ENCODE peak calls at places on chromosomes 13 and 19, in four cellular contexts. C is AG09309, R is body of pancreas, K is stomach. S is an unnamed sample.
A peak's percentile ranks its signal among the peaks of the same experiment; 100 is the strongest.

GRCh38 chr13:114146629-114147028 is 14.2 kb upstream of the RASA3 start:
- DNase-seq in C (no peak), R (no peak), K (no peak), S (no peak)

GRCh38 chr13:74114202-74114601 is 20.0 kb downstream of the KLF12 start:
- DNase-seq in C (no peak), R (no peak), K (no peak), S (no peak)

GRCh38 chr13:45831851-45832250 is 19.7 kb downstream of the SIAH3 start:
- DNase-seq in C (no peak), R (no peak), K (no peak), S (no peak)

GRCh38 chr13:42073683-42074082 is 25.2 kb downstream of the DGKH start:
- DNase-seq in C (no peak), R (no peak), K (no peak), S (no peak)

GRCh38 chr13:51782026-51782710 is 21.8 kb downstream of the DHRS12 start:
- DNase-seq in C (no peak), R (peak; percentile 97), K (no peak), S (no peak)

GRCh38 chr13:58884810-58885209 is 1253.3 kb downstream of the PCDH17 start:
- DNase-seq in C (no peak), R (no peak), K (no peak), S (no peak)

GRCh38 chr19:2428756-2429711 is 1.6 kb upstream of the TIMM13 start:
- DNase-seq in C (no peak), R (no peak), K (no peak), S (no peak)

GRCh38 chr19:15463865-15464371 is 426 bp downstream of the RASAL3 start:
- DNase-seq in C (no peak), R (no peak), K (peak; percentile 51), S (peak; percentile 23)

GRCh38 chr19:46654621-46655152 is 6.3 kb downstream of the DACT3 start:
- DNase-seq in C (no peak), R (no peak), K (no peak), S (peak; percentile 40)

GRCh38 chr19:34479396-34479795 is 2.2 kb upstream of the WTIP start:
- DNase-seq in C (no peak), R (no peak), K (no peak), S (no peak)

GRCh38 chr19:39848392-39848791 is 2.2 kb upstream of the FBL start:
- DNase-seq in C (no peak), R (no peak), K (no peak), S (no peak)

GRCh38 chr19:39845621-39846175 is 481 bp downstream of the FBL start:
- DNase-seq in C (no peak), R (no peak), K (no peak), S (no peak)

GRCh38 chr19:39846176-39846677 is at the start of gene FBL:
- DNase-seq in C (peak; percentile 46), R (peak; percentile 96), K (peak; percentile 99), S (peak; percentile 99)

GRCh38 chr19:39847525-39847924 is 1.3 kb upstream of the FBL start:
- DNase-seq in C (no peak), R (no peak), K (no peak), S (no peak)

GRCh38 chr19:39846678-39847486 is 703 bp upstream of the FBL start:
- DNase-seq in C (no peak), R (no peak), K (no peak), S (peak; percentile 5)
- H3K4me3 ChIP-seq in C (peak overlapping the region; percentile 88), R (peak overlapping the region; percentile 93), K (peak overlapping the region; percentile 77), S (peak overlapping the region; percentile 82)

GRCh38 chr19:45616709-45617027 is 14.7 kb upstream of the GPR4 start:
- DNase-seq in C (no peak), R (no peak), K (no peak), S (no peak)

GRCh38 chr19:45621976-45622503 is 17.2 kb downstream of the EML2 start:
- DNase-seq in C (no peak), R (no peak), K (no peak), S (no peak)

GRCh38 chr19:45613926-45614725 is 12.1 kb upstream of the GPR4 start:
- DNase-seq in C (peak; percentile 85), R (peak; percentile 23), K (peak; percentile 31), S (no peak)

GRCh38 chr19:45621389-45621788 is 17.8 kb downstream of the EML2 start:
- DNase-seq in C (no peak), R (no peak), K (no peak), S (no peak)

GRCh38 chr19:45615795-45616708 is 14.0 kb upstream of the GPR4 start:
- DNase-seq in C (no peak), R (peak; percentile 96), K (peak; percentile 88), S (peak; percentile 88)
- H3K4me3 ChIP-seq in C (no peak overlapping the region), R (no peak overlapping the region), K (no peak overlapping the region), S (no peak overlapping the region)

GRCh38 chr19:58229255-58229639 is 533 bp downstream of the ZNF544 start:
- DNase-seq in C (no peak), R (no peak), K (no peak), S (peak; percentile 41)

GRCh38 chr19:58227964-58228583 is 640 bp upstream of the ZNF544 start:
- DNase-seq in C (no peak), R (peak; percentile 4), K (no peak), S (no peak)

DNA sequence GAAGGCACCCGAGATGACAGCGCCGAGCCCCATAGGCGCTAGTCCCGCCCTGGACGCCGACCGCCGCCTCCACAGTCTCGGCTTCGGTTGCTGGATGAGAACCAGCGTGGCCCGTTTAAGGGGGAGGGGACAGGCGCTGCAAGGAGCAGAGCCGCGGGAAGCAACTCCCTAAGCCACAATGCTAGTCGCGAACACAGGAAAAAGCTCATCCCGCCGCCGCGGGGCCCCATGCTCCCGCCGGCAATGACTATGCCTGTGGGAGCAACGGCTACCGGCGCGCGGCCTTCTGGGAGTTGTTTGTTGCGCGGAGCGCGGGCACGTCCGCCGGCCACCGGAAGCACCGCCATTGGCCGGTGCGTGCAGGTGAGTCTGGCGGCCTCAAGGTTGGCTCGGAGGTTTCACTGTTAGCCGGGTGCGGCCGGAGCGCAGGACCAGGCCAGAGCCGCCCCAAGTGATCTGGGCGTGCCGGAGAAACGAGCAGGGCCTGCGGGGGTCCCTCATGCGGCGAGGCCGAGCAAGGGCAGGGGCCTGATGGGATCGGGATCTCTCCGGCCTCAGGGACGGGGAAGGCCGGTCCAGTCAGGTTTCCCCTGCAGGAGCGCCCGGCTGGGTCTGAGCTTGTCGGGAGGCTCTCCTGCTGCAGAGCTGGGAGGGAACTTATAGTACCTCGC is at the start of gene ZNF544:
- DNase-seq in C (peak; percentile 16), R (peak; percentile 72), K (peak; percentile 72), S (peak; percentile 82)
- H3K4me3 ChIP-seq in C (peak within 1 kb of the TSS; percentile 95), R (peak within 1 kb of the TSS; percentile 37), K (peak within 1 kb of the TSS; percentile 70), S (peak within 1 kb of the TSS; percentile 92)

GRCh38 chr19:55491546-55492360 is 3.5 kb downstream of the SSC5D start:
- DNase-seq in C (no peak), R (no peak), K (no peak), S (peak; percentile 20)

GRCh38 chr19:55493650-55494171 is 5.5 kb downstream of the SSC5D start:
- DNase-seq in C (no peak), R (no peak), K (no peak), S (no peak)

GRCh38 chr19:55492362-55492944 is 4.2 kb downstream of the SSC5D start:
- DNase-seq in C (no peak), R (no peak), K (no peak), S (peak; percentile 12)

GRCh38 chr19:55494172-55494761 is 6.0 kb downstream of the SSC5D start:
- DNase-seq in C (no peak), R (no peak), K (no peak), S (peak; percentile 79)

GRCh38 chr19:55493052-55493649 is 4.9 kb downstream of the SSC5D start:
- DNase-seq in C (no peak), R (no peak), K (no peak), S (peak; percentile 71)
- H3K4me3 ChIP-seq in C (peak overlapping the region; percentile 50), R (no peak overlapping the region), K (peak overlapping the region; percentile 14), S (peak overlapping the region; percentile 53)

GRCh38 chr13:97976551-97977375 is 23.3 kb downstream of the IPO5 start:
- DNase-seq in C (no peak), R (no peak), K (no peak), S (no peak)

GRCh38 chr13:97977376-97977705 is 23.9 kb downstream of the IPO5 start:
- DNase-seq in C (no peak), R (no peak), K (no peak), S (no peak)

GRCh38 chr13:97977982-97978381 is 24.5 kb downstream of the IPO5 start:
- DNase-seq in C (no peak), R (no peak), K (no peak), S (no peak)

GRCh38 chr13:97979556-97979955 is 26.1 kb downstream of the IPO5 start:
- DNase-seq in C (no peak), R (no peak), K (no peak), S (no peak)

GRCh38 chr13:97978661-97979450 is 25.4 kb downstream of the IPO5 start:
- DNase-seq in C (no peak), R (no peak), K (no peak), S (no peak)
- H3K4me3 ChIP-seq in C (peak overlapping the region; percentile 96), R (no peak overlapping the region), K (no peak overlapping the region), S (no peak overlapping the region)

GRCh38 chr13:35478384-35479222 is 2.1 kb upstream of the MAB21L1 start:
- DNase-seq in C (no peak), R (no peak), K (no peak), S (no peak)
- H3K4me3 ChIP-seq in C (no peak overlapping the region), R (no peak overlapping the region), K (no peak overlapping the region), S (no peak overlapping the region)

GRCh38 chr13:48319458-48320395 is 16.2 kb downstream of the RB1 start:
- DNase-seq in C (no peak), R (no peak), K (no peak), S (no peak)
- H3K4me3 ChIP-seq in C (no peak overlapping the region), R (no peak overlapping the region), K (peak overlapping the region; percentile 37), S (no peak overlapping the region)

GRCh38 chr19:5624741-5625140 is 1.9 kb downstream of the SAFB start:
- DNase-seq in C (no peak), R (no peak), K (no peak), S (no peak)

GRCh38 chr19:5621945-5622464 is 571 bp downstream of the SAFB2 start:
- DNase-seq in C (no peak), R (peak; percentile 19), K (no peak), S (peak; percentile 33)

GRCh38 chr19:5624154-5624663 is 1.3 kb downstream of the SAFB start:
- DNase-seq in C (no peak), R (peak; percentile 61), K (peak; percentile 69), S (peak; percentile 56)

GRCh38 chr19:5622465-5623396 is at the start of the genes SAFB and SAFB2:
- DNase-seq in C (peak; percentile 98), R (peak; percentile 100), K (peak; percentile 100), S (peak; percentile 99)

GRCh38 chr19:5623397-5624153 is 692 bp downstream of the SAFB start:
- DNase-seq in C (no peak), R (no peak), K (no peak), S (no peak)
- H3K4me3 ChIP-seq in C (peak overlapping the region; percentile 87), R (peak overlapping the region; percentile 97), K (peak overlapping the region; percentile 99), S (peak overlapping the region; percentile 84)

GRCh38 chr19:18919086-18919894 is at the start of the genes COPE and DDX49:
- DNase-seq in C (peak; percentile 99), R (peak; percentile 99), K (peak; percentile 97), S (peak; percentile 98)
- H3K4me3 ChIP-seq in C (peak within 1 kb of the TSS; percentile 99), R (peak within 1 kb of the TSS; percentile 67), K (peak within 1 kb of the TSS; percentile 98), S (peak within 1 kb of the TSS; percentile 62)

GRCh38 chr13:43087960-43088580 is 64.7 kb downstream of the DNAJC15 start:
- DNase-seq in C (no peak), R (peak; percentile 5), K (no peak), S (no peak)
- H3K4me3 ChIP-seq in C (no peak overlapping the region), R (no peak overlapping the region), K (peak overlapping the region; percentile 43), S (peak overlapping the region; percentile 60)

S was measured in heart left ventricle.